ENCODE peak calls at places on chromosomes 11 and 22, in five cellular contexts. Y is GM23248, J is neural progenitor cell, V is HCT116, Q is SK-N-SH. F is an unnamed sample.

GRCh38 chr11:101944896-101945295 is 28.6 kb upstream of the ANGPTL5 start:
- DNase-seq in V (no peak), Y (no peak), Q (peak; percentile 43), J (no peak), F (no peak)

GRCh38 chr11:102974552-102975280 is 19.2 kb upstream of the MMP13 start:
- DNase-seq in V (no peak), J (no peak), Y (peak; percentile 71), Q (no peak), F (peak; percentile 93)

GRCh38 chr22:26143801-26144325 is 25.4 kb upstream of the SEZ6L start:
- DNase-seq in Y (no peak), J (no peak), Q (no peak), V (no peak), F (no peak)

GRCh38 chr22:44151661-44152060 is 29.1 kb upstream of the PARVG start:
- DNase-seq in Y (peak; percentile 75), Q (no peak), V (no peak), J (no peak), F (peak; percentile 29)

GRCh38 chr22:30205281-30206115 is 41.1 kb downstream of the LIF start:
- DNase-seq in Y (peak; percentile 97), J (no peak), Q (peak; percentile 48), V (no peak), F (peak; percentile 91)

GRCh38 chr11:68460741-68461283 is at the start of gene PPP6R3:
- DNase-seq in Y (peak; percentile 77), J (no peak), Q (no peak), V (no peak), F (no peak)

GRCh38 chr11:15276616-15277015 is 161.9 kb downstream of the INSC start:
- DNase-seq in Y (peak; percentile 9), Q (peak; percentile 42), J (peak; percentile 61), V (peak; percentile 4), F (no peak)

GRCh38 chr11:40099391-40100169 is 1359.9 kb downstream of the LRRC4C start:
- DNase-seq in J (no peak), V (no peak), Q (peak; percentile 6), Y (no peak), F (no peak)

GRCh38 chr11:9669954-9670353 is 6.1 kb downstream of the SWAP70 start:
- DNase-seq in Y (no peak), Q (no peak), J (no peak), V (no peak), F (no peak)

GRCh38 chr11:113289341-113290187 is 24.8 kb upstream of the TTC12 start:
- DNase-seq in J (peak; percentile 85), V (peak; percentile 21), Q (peak; percentile 83), Y (peak; percentile 71), F (peak; percentile 73)

GRCh38 chr22:42079319-42080251 is at the start of gene SMDT1:
- DNase-seq in Q (peak; percentile 92), Y (peak; percentile 100), J (peak; percentile 98), V (peak; percentile 97), F (peak; percentile 95)

GRCh38 chr11:34029176-34029575 is 22.4 kb upstream of the CAPRIN1 start:
- DNase-seq in Y (peak; percentile 67), J (no peak), Q (no peak), V (no peak), F (no peak)

GRCh38 chr11:94767292-94767690 is 865 bp upstream of the AMOTL1 start:
- DNase-seq in V (no peak), Y (no peak), Q (no peak), J (no peak), F (no peak)

GRCh38 chr22:28815101-28815500 is 14.7 kb upstream of the XBP1 start:
- DNase-seq in Y (no peak), J (no peak), Q (no peak), V (no peak), F (no peak)

GRCh38 chr11:86034710-86035109 is 34.2 kb downstream of the PICALM start:
- DNase-seq in Y (no peak), J (no peak), V (no peak), Q (no peak), F (no peak)

GRCh38 chr11:17277024-17277584 is 565 bp downstream of the NUCB2 start:
- DNase-seq in Y (peak; percentile 72), Q (no peak), V (no peak), J (no peak), F (peak; percentile 48)

GRCh38 chr22:29216873-29217666 is 11.4 kb downstream of the EMID1 start:
- DNase-seq in V (no peak), Q (peak; percentile 22), J (no peak), Y (peak; percentile 47), F (no peak)

DNA sequence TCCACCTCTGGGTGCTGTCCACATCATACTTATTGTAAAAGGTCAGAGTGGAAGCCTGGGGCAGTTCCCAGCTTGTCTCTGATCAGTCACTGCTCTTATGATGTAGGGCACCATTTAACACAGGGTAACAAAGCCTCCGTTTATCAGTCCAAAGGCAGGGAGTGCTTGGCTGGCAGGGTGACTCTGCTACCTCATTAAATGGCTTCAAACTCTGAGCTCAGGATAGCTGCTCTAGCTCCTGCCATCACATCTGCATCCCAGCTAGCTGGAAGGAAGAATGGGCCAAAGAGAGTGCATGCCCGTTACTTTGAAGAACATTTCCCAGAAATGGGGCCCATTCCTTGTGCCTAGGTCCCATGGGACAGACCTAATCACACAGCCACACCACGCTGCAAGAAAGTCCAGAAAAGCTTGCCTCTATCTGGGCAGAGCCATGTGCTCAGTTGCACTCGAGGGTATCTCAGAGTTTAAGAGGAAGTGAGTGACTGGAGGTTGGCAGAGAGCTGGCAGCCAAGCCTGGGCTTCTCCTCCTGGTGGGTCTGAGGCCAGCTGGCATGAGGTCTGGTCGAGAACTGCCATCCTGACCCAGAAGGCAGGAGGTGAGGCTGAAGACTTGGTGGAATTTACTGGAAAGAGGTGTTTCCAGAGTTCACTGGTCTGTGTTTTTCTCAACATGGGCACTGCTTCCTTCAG is 935.8 kb downstream of the BRD1 start:
- DNase-seq in Q (no peak), J (no peak), Y (no peak), V (no peak), F (no peak)
- TF ChIP-seq EZH2phosphoT487 in Q (no peak), J (no peak), Y (no peak), V (no peak), F (no peak)

DNA sequence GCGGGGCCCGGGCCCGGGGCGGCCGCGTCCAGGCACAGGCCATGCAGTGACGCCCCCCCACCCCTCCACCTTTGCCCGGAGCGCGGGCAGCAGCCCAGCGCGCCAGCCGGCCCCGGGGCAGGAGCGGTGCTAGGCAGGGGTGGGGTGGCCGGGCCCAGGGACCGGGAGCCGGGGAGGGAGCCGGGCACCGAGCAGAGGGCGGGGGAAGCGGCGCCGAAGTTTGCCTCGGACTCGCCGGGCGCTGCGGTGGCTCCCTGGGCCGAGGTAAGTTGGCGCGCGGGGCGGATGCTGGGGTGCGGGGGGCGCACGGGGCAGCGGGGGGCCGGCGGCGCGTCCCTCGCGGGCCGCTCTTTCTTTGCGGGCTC is 332 bp downstream of the TEAD1 start:
- DNase-seq in Q (peak; percentile 81), V (no peak), J (no peak), Y (peak; percentile 70), F (no peak)
- H3K9ac ChIP-seq in Q (peak overlapping the region; percentile 85), V (peak overlapping the region; percentile 75), J (peak overlapping the region; percentile 95), Y (peak overlapping the region; percentile 84), F (peak overlapping the region; percentile 90)

GRCh38 chr22:37226087-37226486 is 13.8 kb upstream of the SSTR3 start:
- DNase-seq in V (no peak), Q (no peak), Y (no peak), J (no peak), F (no peak)

GRCh38 chr22:37224757-37225420 is 12.6 kb upstream of the SSTR3 start:
- DNase-seq in V (no peak), J (no peak), Q (no peak), Y (no peak), F (no peak)

GRCh38 chr22:37226514-37226913 is 14.2 kb upstream of the SSTR3 start:
- DNase-seq in J (no peak), Q (no peak), V (no peak), Y (no peak), F (no peak)

GRCh38 chr22:37223965-37224551 is 11.8 kb upstream of the SSTR3 start:
- DNase-seq in J (no peak), Q (no peak), Y (no peak), V (no peak), F (no peak)

DNA sequence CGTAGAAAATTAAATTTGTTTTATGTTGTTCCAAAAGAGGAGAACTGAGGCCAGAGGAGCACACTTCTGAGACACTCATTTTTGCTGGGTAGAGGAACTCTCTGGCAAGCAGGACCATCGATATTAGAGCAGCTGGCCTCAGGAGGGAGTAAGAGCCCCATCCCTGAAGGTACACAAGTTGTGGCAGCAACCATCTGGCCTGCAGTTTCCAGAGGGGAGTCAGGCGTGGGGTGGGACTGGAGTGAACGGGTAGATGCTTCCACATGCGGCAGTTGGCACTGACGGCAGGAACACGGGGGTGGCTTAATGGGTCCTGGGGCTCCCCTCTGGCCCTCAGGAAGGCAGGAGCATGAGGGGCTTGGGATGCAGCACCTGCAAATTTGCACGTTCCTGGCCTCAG is 13.2 kb upstream of the SSTR3 start:
- DNase-seq in Q (no peak), Y (no peak), J (no peak), V (no peak), F (no peak)
- TF ChIP-seq EZH2phosphoT487 in Q (no peak), Y (no peak), J (no peak), V (no peak), F (no peak)

GRCh38 chr11:11772865-11773515 is 68.8 kb upstream of the USP47 start:
- DNase-seq in Y (no peak), V (no peak), J (no peak), Q (no peak), F (no peak)
- H3K9ac ChIP-seq in Y (no peak overlapping the region), V (no peak overlapping the region), J (no peak overlapping the region), Q (no peak overlapping the region), F (no peak overlapping the region)